ENCODE peak calls at places on chromosomes 12 and 14, in seven cellular contexts. U is left ventricle myocardium inferior, P is cardiac fibroblast, G is A549, W is Panc1, C is heart right ventricle, Q is fibroblast of mammary gland. N is an unnamed sample.

GRCh38 chr12:19223018-19223417 is 93.5 kb downstream of the PLEKHA5 start:
- DNase-seq in U (no peak), P (no peak), G (peak; percentile 41), W (no peak), C (no peak), Q (peak; percentile 55), N (no peak)

GRCh38 chr12:122137681-122138080 is 36.3 kb downstream of the IL31 start:
- DNase-seq in U (no peak), P (no peak), G (no peak), W (no peak), C (no peak), Q (no peak), N (no peak)

GRCh38 chr14:29738950-29739349 is 188.7 kb downstream of the PRKD1 start:
- DNase-seq in U (no peak), P (no peak), G (no peak), W (no peak), C (no peak), Q (no peak), N (no peak)

GRCh38 chr12:31712877-31713276 is 15.9 kb downstream of the AMN1 start:
- DNase-seq in U (no peak), P (no peak), G (no peak), W (no peak), C (no peak), Q (no peak), N (no peak)

GRCh38 chr12:92297932-92298681 is 152.5 kb upstream of the BTG1 start:
- DNase-seq in U (no peak), P (peak; percentile 66), G (no peak), W (no peak), C (no peak), Q (peak; percentile 92), N (peak; percentile 85)

GRCh38 chr12:92827836-92828431 is 101.2 kb downstream of the EEA1 start:
- DNase-seq in U (no peak), P (peak; percentile 70), G (peak; percentile 36), W (peak; percentile 33), C (no peak), Q (peak; percentile 67), N (peak; percentile 49)

GRCh38 chr14:34368115-34368970 is 93.7 kb downstream of the SPTSSA start:
- DNase-seq in U (no peak), P (peak; percentile 81), G (no peak), W (no peak), C (no peak), Q (peak; percentile 45), N (no peak)

GRCh38 chr12:5912437-5913334 is 32.4 kb downstream of the ANO2 start:
- DNase-seq in U (no peak), P (no peak), G (no peak), W (no peak), C (no peak), Q (no peak), N (no peak)

GRCh38 chr12:92088802-92089201 is 56.8 kb downstream of the BTG1 start:
- DNase-seq in U (no peak), P (no peak), G (no peak), W (no peak), C (no peak), Q (no peak), N (no peak)

GRCh38 chr14:35333797-35334743 is 41.9 kb downstream of the PSMA6 start:
- DNase-seq in U (no peak), P (peak; percentile 27), G (no peak), W (no peak), C (no peak), Q (no peak), N (no peak)

GRCh38 chr12:41795066-41795465 is 349.6 kb downstream of the GXYLT1 start:
- DNase-seq in U (no peak), P (no peak), G (no peak), W (no peak), C (no peak), Q (no peak), N (peak; percentile 69)

GRCh38 chr12:82090188-82090587 is 268.0 kb downstream of the CCDC59 start:
- DNase-seq in U (no peak), P (no peak), G (no peak), W (no peak), C (no peak), Q (no peak), N (no peak)

GRCh38 chr12:19596755-19597154 is 157.5 kb downstream of the AEBP2 start:
- DNase-seq in U (no peak), P (no peak), G (no peak), W (no peak), C (no peak), Q (no peak), N (no peak)

GRCh38 chr14:69880051-69880487 is 853 bp downstream of the SMOC1 start:
- DNase-seq in U (no peak), P (no peak), G (no peak), W (no peak), C (no peak), Q (peak; percentile 29), N (no peak)
- H3K4me3 ChIP-seq in U (peak overlapping the region; percentile 56), P (no peak overlapping the region), G (peak overlapping the region; percentile 65), W (no peak overlapping the region), C (no peak overlapping the region), Q (peak overlapping the region; percentile 68), N (peak overlapping the region; percentile 57)

DNA sequence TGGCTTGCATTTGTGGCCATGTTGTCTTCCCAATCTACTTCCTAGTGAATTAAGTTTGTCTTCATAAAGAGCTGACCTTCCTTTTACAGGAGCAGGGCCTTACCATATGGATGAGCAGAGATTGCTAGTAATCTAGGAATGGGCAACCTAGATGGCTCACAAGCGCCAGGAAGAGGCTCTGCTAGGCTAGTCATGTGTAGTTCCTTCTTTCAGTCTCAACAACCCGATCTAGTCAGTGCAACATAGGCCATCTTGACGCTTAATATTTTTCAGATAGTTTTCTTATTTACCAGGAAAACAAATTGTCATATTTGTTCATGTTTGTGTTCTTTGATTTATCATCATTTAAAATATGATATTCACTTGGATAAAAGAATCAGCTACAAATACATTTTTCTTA is 48.2 kb upstream of the TPH2 start:
- DNase-seq in U (no peak), P (no peak), G (no peak), W (no peak), C (no peak), Q (no peak), N (no peak)
- TF ChIP-seq CTCF in U (no peak), P (no peak), G (no peak), W (no peak), C (no peak), Q (no peak), N (no peak)

GRCh38 chr12:24359418-24359817 is 409.9 kb upstream of the SOX5 start:
- DNase-seq in U (no peak), P (no peak), G (no peak), W (no peak), C (no peak), Q (no peak), N (no peak)

GRCh38 chr12:24360057-24360456 is 410.6 kb upstream of the SOX5 start:
- DNase-seq in U (no peak), P (no peak), G (no peak), W (no peak), C (no peak), Q (peak; percentile 34), N (no peak)

GRCh38 chr12:24360907-24361306 is 411.4 kb upstream of the SOX5 start:
- DNase-seq in U (no peak), P (no peak), G (no peak), W (no peak), C (no peak), Q (peak; percentile 7), N (no peak)

GRCh38 chr12:24361860-24362581 is 412.6 kb upstream of the SOX5 start:
- DNase-seq in U (no peak), P (no peak), G (no peak), W (no peak), C (no peak), Q (no peak), N (no peak)

GRCh38 chr12:24360461-24360860 is 411.0 kb upstream of the SOX5 start:
- DNase-seq in U (no peak), P (no peak), G (no peak), W (no peak), C (no peak), Q (no peak), N (no peak)
- H3K4me3 ChIP-seq in U (no peak overlapping the region), P (no peak overlapping the region), G (no peak overlapping the region), W (no peak overlapping the region), C (no peak overlapping the region), Q (no peak overlapping the region), N (no peak overlapping the region)

DNA sequence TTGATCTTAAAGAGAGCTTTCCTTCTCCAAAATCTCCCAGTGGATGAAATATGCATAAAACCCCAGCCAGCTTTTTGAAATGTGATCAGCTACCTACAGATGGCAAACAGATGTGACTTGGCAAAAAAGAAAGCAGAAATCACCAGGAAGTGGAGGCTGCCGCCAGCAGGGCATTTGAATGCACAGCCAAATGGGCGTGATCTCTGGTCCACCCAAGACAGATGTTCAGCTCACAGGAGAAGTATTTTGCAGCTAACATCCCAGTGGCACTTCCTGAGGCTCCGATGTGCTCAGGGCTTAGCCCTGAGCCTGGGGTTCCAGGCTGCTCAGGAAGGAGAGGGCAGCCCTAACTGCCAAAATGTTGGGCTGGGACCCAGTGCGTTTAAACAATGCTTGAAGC is 78.2 kb downstream of the LGMN start:
- DNase-seq in U (no peak), P (peak; percentile 81), G (no peak), W (no peak), C (no peak), Q (peak; percentile 96), N (peak; percentile 63)
- TF ChIP-seq CTCF in U (no peak), P (peak; percentile 32), G (no peak), W (no peak), C (no peak), Q (peak; percentile 50), N (peak; percentile 37)

DNA sequence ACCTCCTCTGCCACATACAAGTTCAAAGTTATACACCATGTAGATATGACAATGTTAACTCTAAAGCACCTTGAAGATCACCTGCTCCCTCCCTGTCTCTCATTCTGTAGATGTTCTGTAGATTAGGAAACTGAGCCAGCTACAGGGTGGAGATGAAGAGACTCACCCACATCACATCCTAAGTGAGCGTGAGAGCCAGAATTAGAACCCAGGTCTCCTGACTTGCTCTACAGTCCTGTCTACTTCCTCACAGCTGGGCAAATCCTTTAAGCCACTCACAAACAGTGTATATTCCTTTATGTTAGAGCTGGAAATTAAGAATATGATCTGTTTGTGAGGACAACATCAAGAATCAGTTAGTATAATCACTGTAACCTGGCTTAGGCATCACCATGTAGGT is 1.8 kb downstream of the APPL2 start:
- DNase-seq in U (no peak), P (no peak), G (no peak), W (no peak), C (no peak), Q (no peak), N (no peak)
- H3K4me3 ChIP-seq in U (peak overlapping the region; percentile 91), P (no peak overlapping the region), G (no peak overlapping the region), W (no peak overlapping the region), C (no peak overlapping the region), Q (peak overlapping the region; percentile 74), N (peak overlapping the region; percentile 53)